ENCODE peak calls at places on chromosome 10, in four cellular contexts. M, O, U and F are unnamed samples.

GRCh38 chr10:29858352-29859267 is 200.8 kb downstream of the JCAD start:
- DNase-seq in U (no peak), M (no peak), O (peak; percentile 28), F (no peak)

GRCh38 chr10:1488970-1489548 is 248.3 kb downstream of the ADARB2 start:
- DNase-seq in M (no peak), U (peak; percentile 43), O (peak; percentile 9), F (no peak)

GRCh38 chr10:7412482-7413251 is 1.8 kb upstream of the SFMBT2 start:
- DNase-seq in U (no peak), M (peak; percentile 59), O (peak; percentile 77), F (no peak)

GRCh38 chr10:85613391-85613790 is 753.2 kb downstream of the GRID1 start:
- DNase-seq in O (no peak), U (no peak), M (no peak), F (no peak)

GRCh38 chr10:121112618-121113384 is 261.6 kb downstream of the WDR11 start:
- DNase-seq in U (peak; percentile 39), O (peak; percentile 61), M (no peak), F (peak; percentile 31)

GRCh38 chr10:125679436-125679835 is 3.5 kb downstream of the TEX36 start:
- DNase-seq in U (no peak), M (no peak), O (no peak), F (no peak)

GRCh38 chr10:49187044-49187484 is 1.1 kb downstream of the TMEM273 start:
- DNase-seq in U (no peak), O (no peak), M (no peak), F (no peak)

GRCh38 chr10:1124796-1125195 is 68.6 kb downstream of the WDR37 start:
- DNase-seq in M (no peak), O (peak; percentile 15), U (no peak), F (no peak)

GRCh38 chr10:5530412-5530806 is 5.6 kb downstream of the CALML3 start:
- DNase-seq in M (no peak), O (no peak), U (no peak), F (no peak)

GRCh38 chr10:23694921-23695824 is 256.3 kb downstream of the OTUD1 start:
- DNase-seq in U (no peak), O (peak; percentile 80), M (no peak), F (no peak)

GRCh38 chr10:50291261-50291850 is 40.0 kb upstream of the ASAH2 start:
- DNase-seq in M (no peak), U (no peak), O (peak; percentile 7), F (no peak)

GRCh38 chr10:15591937-15592336 is 127.8 kb downstream of the ITGA8 start:
- DNase-seq in U (no peak), O (no peak), M (no peak), F (no peak)

GRCh38 chr10:72272689-72273409 is 875 bp upstream of the DDIT4 start:
- DNase-seq in O (peak; percentile 90), U (peak; percentile 75), M (peak; percentile 90), F (peak; percentile 65)

GRCh38 chr10:124530215-124530665 is 68.6 kb downstream of the LHPP start:
- DNase-seq in O (peak; percentile 98), M (peak; percentile 69), U (peak; percentile 67), F (peak; percentile 60)

GRCh38 chr10:9603972-9604371 is 1413.7 kb upstream of the CELF2 start:
- DNase-seq in U (no peak), O (no peak), M (no peak), F (no peak)

GRCh38 chr10:96488161-96488935 is 25.4 kb downstream of the TLL2 start:
- DNase-seq in O (no peak), U (no peak), M (no peak), F (no peak)